ENCODE peak calls at places on chromosome 10, in five cellular contexts. One of them, this sample, is unnamed.

GRCh38 chr10:6171891-6172354 is 30.8 kb upstream of the PFKFB3 start:
- DNase-seq in small intestine: no peak
- DNase-seq in GM23338: no peak
- DNase-seq in lung: peak; percentile 46
- DNase-seq in H9: no peak
- DNase-seq in this sample: peak; percentile 54

GRCh38 chr10:13953371-13953770 is 366.6 kb downstream of the PRPF18 start:
- DNase-seq in GM23338: no peak
- DNase-seq in small intestine: no peak
- DNase-seq in H9: no peak
- DNase-seq in lung: no peak
- DNase-seq in this sample: no peak

GRCh38 chr10:84310470-84310869 is 17.9 kb upstream of the CCSER2 start:
- DNase-seq in lung: no peak
- DNase-seq in H9: no peak
- DNase-seq in GM23338: no peak
- DNase-seq in small intestine: no peak
- DNase-seq in this sample: no peak

GRCh38 chr10:130459851-130460490 is 323.8 kb downstream of the GLRX3 start:
- DNase-seq in GM23338: no peak
- DNase-seq in H9: peak; percentile 12
- DNase-seq in lung: no peak
- DNase-seq in small intestine: no peak
- DNase-seq in this sample: no peak

GRCh38 chr10:124732931-124733536 is 11.1 kb downstream of the FAM53B start:
- DNase-seq in GM23338: no peak
- DNase-seq in small intestine: no peak
- DNase-seq in lung: peak; percentile 79
- DNase-seq in H9: peak; percentile 21
- DNase-seq in this sample: no peak

GRCh38 chr10:62885656-62886461 is 69.7 kb upstream of the EGR2 start:
- DNase-seq in GM23338: no peak
- DNase-seq in lung: no peak
- DNase-seq in small intestine: no peak
- DNase-seq in H9: no peak
- DNase-seq in this sample: no peak

GRCh38 chr10:82925547-82925946 is 1050.6 kb downstream of the NRG3 start:
- DNase-seq in lung: no peak
- DNase-seq in GM23338: no peak
- DNase-seq in H9: no peak
- DNase-seq in small intestine: no peak
- DNase-seq in this sample: no peak

GRCh38 chr10:20858292-20859124 is 38.6 kb downstream of the NEBL start:
- DNase-seq in GM23338: peak; percentile 56
- DNase-seq in small intestine: peak; percentile 22
- DNase-seq in H9: no peak
- DNase-seq in lung: no peak
- DNase-seq in this sample: no peak

GRCh38 chr10:9603972-9604371 is 1413.7 kb upstream of the CELF2 start:
- DNase-seq in small intestine: no peak
- DNase-seq in GM23338: no peak
- DNase-seq in lung: no peak
- DNase-seq in H9: no peak
- DNase-seq in this sample: no peak

GRCh38 chr10:59360605-59361515 is 1.5 kb downstream of the FAM13C start:
- DNase-seq in small intestine: no peak
- DNase-seq in GM23338: no peak
- DNase-seq in H9: no peak
- DNase-seq in lung: no peak
- DNase-seq in this sample: no peak

GRCh38 chr10:132899054-132899750 is 43.2 kb downstream of the CFAP46 start:
- DNase-seq in lung: no peak
- DNase-seq in H9: no peak
- DNase-seq in GM23338: no peak
- DNase-seq in small intestine: no peak
- DNase-seq in this sample: no peak

GRCh38 chr10:126243976-126244375 is 144.3 kb downstream of the ADAM12 start:
- DNase-seq in small intestine: no peak
- DNase-seq in lung: no peak
- DNase-seq in GM23338: no peak
- DNase-seq in H9: no peak
- DNase-seq in this sample: no peak

GRCh38 chr10:13848530-13849425 is 262.0 kb downstream of the PRPF18 start:
- DNase-seq in small intestine: no peak
- DNase-seq in GM23338: no peak
- DNase-seq in lung: no peak
- DNase-seq in H9: no peak
- DNase-seq in this sample: no peak

GRCh38 chr10:121947931-121948330 is 20.1 kb upstream of the ATE1 start:
- DNase-seq in GM23338: no peak
- DNase-seq in small intestine: no peak
- DNase-seq in lung: no peak
- DNase-seq in H9: no peak
- DNase-seq in this sample: no peak

GRCh38 chr10:8069627-8070026 is 15.1 kb downstream of the GATA3 start:
- DNase-seq in lung: no peak
- DNase-seq in GM23338: no peak
- DNase-seq in H9: no peak
- DNase-seq in small intestine: no peak
- DNase-seq in this sample: no peak

GRCh38 chr10:33252794-33253203 is 81.7 kb downstream of the NRP1 start:
- DNase-seq in small intestine: no peak
- DNase-seq in lung: no peak
- DNase-seq in GM23338: no peak
- DNase-seq in H9: no peak
- DNase-seq in this sample: no peak

GRCh38 chr10:59631882-59632281 is 77.8 kb downstream of the SLC16A9 start:
- DNase-seq in small intestine: no peak
- DNase-seq in GM23338: no peak
- DNase-seq in H9: no peak
- DNase-seq in lung: no peak
- DNase-seq in this sample: no peak

GRCh38 chr10:85795460-85795859 is 571.1 kb downstream of the GRID1 start:
- DNase-seq in small intestine: no peak
- DNase-seq in GM23338: no peak
- DNase-seq in H9: no peak
- DNase-seq in lung: no peak
- DNase-seq in this sample: no peak

GRCh38 chr10:1448252-1448901 is 288.9 kb downstream of the ADARB2 start:
- DNase-seq in small intestine: no peak
- DNase-seq in lung: no peak
- DNase-seq in H9: no peak
- DNase-seq in GM23338: no peak
- DNase-seq in this sample: no peak

GRCh38 chr10:110502851-110503301 is 5.2 kb downstream of the DUSP5 start:
- DNase-seq in lung: peak; percentile 52
- DNase-seq in GM23338: no peak
- DNase-seq in H9: no peak
- DNase-seq in small intestine: peak; percentile 29
- DNase-seq in this sample: peak; percentile 18

GRCh38 chr10:12387561-12388210 is 38.3 kb downstream of the CAMK1D start:
- DNase-seq in H9: no peak
- DNase-seq in small intestine: no peak
- DNase-seq in GM23338: no peak
- DNase-seq in lung: no peak
- DNase-seq in this sample: no peak

GRCh38 chr10:47027108-47027811 is 116.0 kb downstream of the PTPN20 start:
- DNase-seq in H9: peak; percentile 15
- DNase-seq in GM23338: no peak
- DNase-seq in small intestine: no peak
- DNase-seq in lung: peak; percentile 26
- DNase-seq in this sample: no peak

GRCh38 chr10:7826971-7827370 is 8.7 kb downstream of the TAF3 start:
- DNase-seq in H9: peak; percentile 49
- DNase-seq in small intestine: no peak
- DNase-seq in GM23338: peak; percentile 41
- DNase-seq in lung: no peak
- DNase-seq in this sample: no peak

GRCh38 chr10:76035728-76036409 is 604.4 kb downstream of the LRMDA start:
- DNase-seq in GM23338: peak; percentile 24
- DNase-seq in lung: no peak
- DNase-seq in H9: no peak
- DNase-seq in small intestine: no peak
- DNase-seq in this sample: no peak

GRCh38 chr10:76036410-76036940 is 605.1 kb downstream of the LRMDA start:
- DNase-seq in H9: peak; percentile 75
- DNase-seq in lung: peak; percentile 81
- DNase-seq in small intestine: peak; percentile 65
- DNase-seq in GM23338: peak; percentile 78
- DNase-seq in this sample: peak; percentile 21

GRCh38 chr10:76033457-76034196 is 602.2 kb downstream of the LRMDA start:
- DNase-seq in GM23338: peak; percentile 50
- DNase-seq in H9: peak; percentile 51
- DNase-seq in lung: peak; percentile 34
- DNase-seq in small intestine: peak; percentile 54
- DNase-seq in this sample: no peak

GRCh38 chr10:76034236-76035009 is 603.0 kb downstream of the LRMDA start:
- DNase-seq in H9: no peak
- DNase-seq in lung: no peak
- DNase-seq in GM23338: no peak
- DNase-seq in small intestine: peak; percentile 14
- DNase-seq in this sample: no peak

GRCh38 chr10:76035010-76035727 is 603.7 kb downstream of the LRMDA start:
- DNase-seq in GM23338: no peak
- DNase-seq in H9: no peak
- DNase-seq in small intestine: no peak
- DNase-seq in lung: no peak
- DNase-seq in this sample: no peak
- H3K27ac ChIP-seq in GM23338: no peak overlapping the region
- H3K27ac ChIP-seq in H9: no peak overlapping the region
- H3K27ac ChIP-seq in small intestine: no peak overlapping the region
- H3K27ac ChIP-seq in lung: no peak overlapping the region
- H3K27ac ChIP-seq in this sample: no peak overlapping the region

GRCh38 chr10:100837300-100837699 is 75.5 kb upstream of the SLF2 start:
- DNase-seq in small intestine: peak; percentile 64
- DNase-seq in H9: no peak
- DNase-seq in GM23338: no peak
- DNase-seq in lung: no peak
- DNase-seq in this sample: no peak

GRCh38 chr10:100838986-100839385 is 73.8 kb upstream of the SLF2 start:
- DNase-seq in H9: no peak
- DNase-seq in GM23338: no peak
- DNase-seq in small intestine: no peak
- DNase-seq in lung: no peak
- DNase-seq in this sample: no peak

GRCh38 chr10:100836891-100837290 is 75.9 kb upstream of the SLF2 start:
- DNase-seq in small intestine: no peak
- DNase-seq in lung: no peak
- DNase-seq in H9: no peak
- DNase-seq in GM23338: no peak
- DNase-seq in this sample: no peak

GRCh38 chr10:100835810-100836209 is 77.0 kb upstream of the SLF2 start:
- DNase-seq in GM23338: no peak
- DNase-seq in H9: no peak
- DNase-seq in lung: no peak
- DNase-seq in small intestine: no peak
- DNase-seq in this sample: no peak

DNA sequence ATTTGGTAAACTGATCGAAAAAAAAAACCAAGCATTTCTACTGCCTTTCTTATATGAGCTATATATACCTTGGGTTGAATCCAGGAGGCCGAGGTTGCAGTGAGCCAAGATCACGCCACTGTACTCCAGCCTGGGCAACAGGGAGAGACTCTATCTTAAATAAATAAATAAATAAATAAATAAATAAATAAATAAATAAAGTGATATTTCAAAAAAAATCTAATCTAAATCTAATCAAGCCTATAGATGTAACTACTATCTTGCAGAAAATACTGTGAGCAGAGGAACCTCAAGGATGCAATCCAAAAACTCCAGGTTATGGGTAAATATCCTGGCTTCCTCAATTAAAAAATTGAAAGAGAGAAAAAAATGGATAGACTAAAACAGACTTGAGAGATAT is 71.2 kb upstream of the SLF2 start:
- DNase-seq in small intestine: no peak
- DNase-seq in GM23338: no peak
- DNase-seq in H9: no peak
- DNase-seq in lung: no peak
- DNase-seq in this sample: no peak
- H3K27me3 ChIP-seq in small intestine: no peaks in the 10 kb centered on the region
- H3K27me3 ChIP-seq in GM23338: peaks cover 20% of the 10 kb centered on the region
- H3K27me3 ChIP-seq in H9: peaks cover 5% of the 10 kb centered on the region
- H3K27me3 ChIP-seq in lung: no peaks in the 10 kb centered on the region
- H3K27me3 ChIP-seq in this sample: no peaks in the 10 kb centered on the region

GRCh38 chr10:102412293-102412692 is 6.3 kb downstream of the PSD start:
- DNase-seq in GM23338: no peak
- DNase-seq in small intestine: no peak
- DNase-seq in H9: no peak
- DNase-seq in lung: no peak
- DNase-seq in this sample: no peak

GRCh38 chr10:102413053-102413705 is 5.4 kb downstream of the PSD start:
- DNase-seq in small intestine: no peak
- DNase-seq in GM23338: peak; percentile 79
- DNase-seq in lung: no peak
- DNase-seq in H9: peak; percentile 64
- DNase-seq in this sample: peak; percentile 47

GRCh38 chr10:102414749-102415148 is 3.8 kb downstream of the PSD start:
- DNase-seq in small intestine: no peak
- DNase-seq in H9: no peak
- DNase-seq in GM23338: no peak
- DNase-seq in lung: no peak
- DNase-seq in this sample: no peak

GRCh38 chr10:102411341-102412255 is 7.0 kb downstream of the PSD start:
- DNase-seq in GM23338: no peak
- DNase-seq in lung: no peak
- DNase-seq in H9: no peak
- DNase-seq in small intestine: no peak
- DNase-seq in this sample: no peak

DNA sequence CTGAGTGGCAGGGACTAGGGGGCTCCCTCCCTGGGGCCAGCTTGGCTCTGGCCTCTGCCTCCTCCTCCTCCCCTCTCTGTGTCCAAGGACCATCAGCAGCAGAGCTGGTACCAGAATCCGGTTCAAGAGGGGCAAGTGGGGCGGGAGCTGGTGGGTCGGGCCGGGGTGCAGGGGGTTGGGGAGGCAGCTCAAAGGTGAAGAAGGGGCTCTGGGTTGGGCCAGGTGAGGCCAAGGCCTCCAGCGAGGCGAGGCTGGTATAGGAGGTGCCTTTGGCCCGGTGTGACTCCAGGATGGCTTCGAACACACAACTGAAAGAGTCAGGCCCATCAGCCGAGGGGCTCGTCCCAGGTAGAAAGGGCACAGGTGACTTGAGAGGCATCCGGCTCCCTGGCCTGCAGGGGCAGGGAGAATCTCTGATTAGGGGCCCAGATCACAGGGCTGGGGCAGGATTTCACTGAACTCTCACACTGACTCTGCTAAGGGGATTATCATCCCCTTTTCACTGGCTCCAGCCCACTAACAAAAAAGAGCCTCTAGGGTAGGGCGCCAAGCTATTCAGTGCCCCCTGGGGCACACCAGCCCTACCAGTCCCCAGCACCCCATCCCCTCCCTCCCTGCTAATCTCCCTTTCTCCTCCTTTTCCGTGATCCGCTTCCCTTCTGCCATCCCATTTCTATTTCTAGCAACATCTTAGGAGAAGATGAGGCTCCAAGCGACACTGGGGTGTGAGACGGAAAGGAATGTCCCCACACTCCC is 4.6 kb downstream of the PSD start:
- DNase-seq in small intestine: no peak
- DNase-seq in lung: no peak
- DNase-seq in H9: no peak
- DNase-seq in GM23338: no peak
- DNase-seq in this sample: no peak
- H3K27ac ChIP-seq in small intestine: no peak overlapping the region
- H3K27ac ChIP-seq in lung: no peak overlapping the region
- H3K27ac ChIP-seq in H9: no peak overlapping the region
- H3K27ac ChIP-seq in GM23338: no peak overlapping the region
- H3K27ac ChIP-seq in this sample: no peak overlapping the region

GRCh38 chr10:43759216-43759615 is 110.5 kb upstream of the ZNF32 start:
- DNase-seq in small intestine: no peak
- DNase-seq in H9: no peak
- DNase-seq in GM23338: no peak
- DNase-seq in lung: no peak
- DNase-seq in this sample: no peak
- H3K27me3 ChIP-seq in small intestine: no peaks in the 10 kb centered on the region
- H3K27me3 ChIP-seq in H9: no peaks in the 10 kb centered on the region
- H3K27me3 ChIP-seq in GM23338: peaks cover 15% of the 10 kb centered on the region
- H3K27me3 ChIP-seq in lung: no peaks in the 10 kb centered on the region
- H3K27me3 ChIP-seq in this sample: no peaks in the 10 kb centered on the region